ENCODE peak calls at places on chromosomes 6 and 20, in four cellular contexts. B is RWPE1, T is SJSA1, S is body of pancreas. I is an unnamed sample.

GRCh38 chr20:53748176-53748575 is 154.5 kb upstream of the ZNF217 start:
- DNase-seq in S (no peak), T (no peak), B (peak), I (no peak)

GRCh38 chr6:14035448-14035847 is 82.1 kb upstream of the CD83 start:
- DNase-seq in B (peak), S (peak), T (peak), I (no peak)

GRCh38 chr20:57437672-57438330 is 46.6 kb downstream of the RBM38 start:
- DNase-seq in B (no peak), S (no peak), T (no peak), I (no peak)

GRCh38 chr6:121349596-121349995 is 15.3 kb upstream of the TBC1D32 start:
- DNase-seq in B (no peak), S (no peak), T (no peak), I (no peak)

GRCh38 chr6:11972806-11973205 is 39.3 kb upstream of the HIVEP1 start:
- DNase-seq in T (no peak), S (no peak), B (no peak), I (no peak)

GRCh38 chr6:142551145-142551811 is 249.5 kb downstream of the ADGRG6 start:
- DNase-seq in B (peak), S (no peak), T (no peak), I (no peak)

GRCh38 chr6:108322728-108323127 is 27.9 kb downstream of the AFG1L start:
- DNase-seq in T (no peak), B (no peak), S (no peak), I (no peak)

GRCh38 chr20:59810376-59811187 is 122.9 kb downstream of the SYCP2 start:
- DNase-seq in S (no peak), T (peak), B (no peak), I (no peak)

GRCh38 chr6:34362909-34363713 is 29.4 kb downstream of the NUDT3 start:
- DNase-seq in T (no peak), B (no peak), S (no peak), I (no peak)

GRCh38 chr20:14860410-14860814 is 523.0 kb upstream of the FLRT3 start:
- DNase-seq in T (no peak), B (no peak), S (no peak), I (no peak)

GRCh38 chr20:44071057-44071456 is 115.9 kb downstream of the JPH2 start:
- DNase-seq in B (no peak), S (no peak), T (peak), I (no peak)

GRCh38 chr6:41562633-41562975 is 16.4 kb downstream of the FOXP4 start:
- DNase-seq in B (no peak), S (no peak), T (no peak), I (no peak)

GRCh38 chr6:41963371-41963770 is 21.8 kb upstream of the CCND3 start:
- DNase-seq in S (no peak), B (no peak), T (no peak), I (no peak)

GRCh38 chr6:87789198-87789899 is 87.3 kb upstream of the AKIRIN2 start:
- DNase-seq in B (peak), T (peak), S (no peak), I (peak)

GRCh38 chr6:29516108-29516507 is 28.4 kb upstream of the MAS1L start:
- DNase-seq in B (peak), S (no peak), T (no peak), I (no peak)

GRCh38 chr6:87756858-87757257 is 54.8 kb upstream of the AKIRIN2 start:
- DNase-seq in T (peak), B (peak), S (no peak), I (peak)

GRCh38 chr6:169990095-169991030 is 238.9 kb downstream of the ERMARD start:
- DNase-seq in S (no peak), B (no peak), T (no peak), I (no peak)

I was measured in COLO829.